ENCODE peak calls at places on chromosomes 3 and 15, in six cellular contexts. One of them, this sample, is unnamed.

GRCh38 chr3:72675243-72675642 is 173.0 kb downstream of the SHQ1 start:
- DNase-seq in H9: no peak
- DNase-seq in IMR-90: no peak
- DNase-seq in neuronal stem cell: no peak
- DNase-seq in mesendoderm: no peak
- DNase-seq in H1: no peak
- DNase-seq in this sample: no peak

GRCh38 chr3:123788706-123789105 is 95.4 kb downstream of the MYLK start:
- DNase-seq in mesendoderm: peak
- DNase-seq in IMR-90: peak
- DNase-seq in H1: no peak
- DNase-seq in H9: no peak
- DNase-seq in neuronal stem cell: no peak
- DNase-seq in this sample: peak

GRCh38 chr3:192802957-192803899 is 75.9 kb upstream of the FGF12 start:
- DNase-seq in H9: no peak
- DNase-seq in H1: no peak
- DNase-seq in mesendoderm: peak
- DNase-seq in neuronal stem cell: peak
- DNase-seq in IMR-90: peak
- DNase-seq in this sample: peak

GRCh38 chr3:12577379-12577778 is 20.5 kb downstream of the MKRN2 start:
- DNase-seq in H9: no peak
- DNase-seq in IMR-90: no peak
- DNase-seq in H1: no peak
- DNase-seq in mesendoderm: no peak
- DNase-seq in neuronal stem cell: no peak
- DNase-seq in this sample: no peak

GRCh38 chr15:38129531-38130199 is 123.0 kb upstream of the SPRED1 start:
- DNase-seq in H9: no peak
- DNase-seq in neuronal stem cell: peak
- DNase-seq in IMR-90: peak
- DNase-seq in mesendoderm: no peak
- DNase-seq in H1: no peak
- DNase-seq in this sample: peak

GRCh38 chr3:63910873-63911272 is 1.3 kb downstream of the SCAANT1 start:
- DNase-seq in neuronal stem cell: no peak
- DNase-seq in mesendoderm: no peak
- DNase-seq in H1: no peak
- DNase-seq in H9: no peak
- DNase-seq in IMR-90: peak
- DNase-seq in this sample: no peak

GRCh38 chr15:58460872-58461271 is 29.1 kb downstream of the LIPC start:
- DNase-seq in IMR-90: no peak
- DNase-seq in H1: no peak
- DNase-seq in neuronal stem cell: no peak
- DNase-seq in mesendoderm: no peak
- DNase-seq in H9: no peak
- DNase-seq in this sample: no peak

GRCh38 chr15:28942521-28943035 is 56.8 kb downstream of the APBA2 start:
- DNase-seq in H9: peak
- DNase-seq in IMR-90: no peak
- DNase-seq in neuronal stem cell: no peak
- DNase-seq in mesendoderm: no peak
- DNase-seq in H1: no peak
- DNase-seq in this sample: no peak

GRCh38 chr3:113532698-113533533 is 561 bp downstream of the SIDT1 start:
- DNase-seq in H9: peak
- DNase-seq in neuronal stem cell: peak
- DNase-seq in H1: no peak
- DNase-seq in mesendoderm: peak
- DNase-seq in IMR-90: no peak
- DNase-seq in this sample: peak

GRCh38 chr3:197394464-197395321 is 96.3 kb upstream of the DLG1 start:
- DNase-seq in neuronal stem cell: no peak
- DNase-seq in mesendoderm: peak
- DNase-seq in IMR-90: peak
- DNase-seq in H1: no peak
- DNase-seq in H9: no peak
- DNase-seq in this sample: peak

GRCh38 chr3:46908986-46909534 is 31.5 kb downstream of the PTH1R start:
- DNase-seq in H1: no peak
- DNase-seq in mesendoderm: no peak
- DNase-seq in neuronal stem cell: no peak
- DNase-seq in H9: no peak
- DNase-seq in IMR-90: no peak
- DNase-seq in this sample: no peak

GRCh38 chr15:99589801-99590200 is 24.0 kb downstream of the MEF2A start:
- DNase-seq in neuronal stem cell: no peak
- DNase-seq in IMR-90: no peak
- DNase-seq in mesendoderm: no peak
- DNase-seq in H1: no peak
- DNase-seq in H9: no peak
- DNase-seq in this sample: no peak

GRCh38 chr3:13812039-13812438 is 67.8 kb downstream of the WNT7A start:
- DNase-seq in neuronal stem cell: peak
- DNase-seq in H9: no peak
- DNase-seq in H1: no peak
- DNase-seq in mesendoderm: no peak
- DNase-seq in IMR-90: no peak
- DNase-seq in this sample: no peak

GRCh38 chr15:73065114-73065513 is 12.9 kb downstream of the NEO1 start:
- DNase-seq in IMR-90: no peak
- DNase-seq in neuronal stem cell: no peak
- DNase-seq in H9: no peak
- DNase-seq in H1: no peak
- DNase-seq in mesendoderm: no peak
- DNase-seq in this sample: no peak

GRCh38 chr3:50050361-50050760 is 38.4 kb upstream of the RBM5 start:
- DNase-seq in H1: no peak
- DNase-seq in mesendoderm: no peak
- DNase-seq in neuronal stem cell: no peak
- DNase-seq in H9: no peak
- DNase-seq in IMR-90: peak
- DNase-seq in this sample: no peak

GRCh38 chr15:97745481-97746071 is 214.9 kb upstream of the ARRDC4 start:
- DNase-seq in IMR-90: no peak
- DNase-seq in mesendoderm: peak
- DNase-seq in H1: no peak
- DNase-seq in neuronal stem cell: no peak
- DNase-seq in H9: peak
- DNase-seq in this sample: peak

GRCh38 chr3:51963951-51964451 is 3.3 kb downstream of the PCBP4 start:
- DNase-seq in IMR-90: no peak
- DNase-seq in neuronal stem cell: no peak
- DNase-seq in mesendoderm: no peak
- DNase-seq in H1: no peak
- DNase-seq in H9: no peak
- DNase-seq in this sample: no peak

GRCh38 chr15:98658831-98659699 is 10.7 kb downstream of the IGF1R start:
- DNase-seq in mesendoderm: peak
- DNase-seq in H9: no peak
- DNase-seq in IMR-90: peak
- DNase-seq in H1: no peak
- DNase-seq in neuronal stem cell: no peak
- DNase-seq in this sample: peak

GRCh38 chr15:31328425-31328998 is 1.9 kb downstream of the KLF13 start:
- DNase-seq in H1: no peak
- DNase-seq in IMR-90: peak
- DNase-seq in neuronal stem cell: no peak
- DNase-seq in H9: no peak
- DNase-seq in mesendoderm: no peak
- DNase-seq in this sample: peak

GRCh38 chr3:134949150-134949549 is 154.1 kb downstream of the EPHB1 start:
- DNase-seq in H1: no peak
- DNase-seq in H9: no peak
- DNase-seq in neuronal stem cell: no peak
- DNase-seq in IMR-90: no peak
- DNase-seq in mesendoderm: no peak
- DNase-seq in this sample: no peak

GRCh38 chr3:64911138-64911537 is 223.3 kb upstream of the ADAMTS9 start:
- DNase-seq in IMR-90: no peak
- DNase-seq in mesendoderm: no peak
- DNase-seq in H9: no peak
- DNase-seq in neuronal stem cell: no peak
- DNase-seq in H1: no peak
- DNase-seq in this sample: no peak

GRCh38 chr15:38620108-38620507 is 55.5 kb upstream of the RASGRP1 start:
- DNase-seq in H9: no peak
- DNase-seq in neuronal stem cell: no peak
- DNase-seq in mesendoderm: no peak
- DNase-seq in H1: no peak
- DNase-seq in IMR-90: no peak
- DNase-seq in this sample: no peak

GRCh38 chr15:75198560-75199346 is 2.9 kb upstream of the C15orf39 start:
- DNase-seq in mesendoderm: peak
- DNase-seq in H9: peak
- DNase-seq in H1: no peak
- DNase-seq in neuronal stem cell: no peak
- DNase-seq in IMR-90: peak
- DNase-seq in this sample: peak

GRCh38 chr3:80806673-80807072 is 954.8 kb downstream of the GBE1 start:
- DNase-seq in IMR-90: no peak
- DNase-seq in H1: no peak
- DNase-seq in mesendoderm: no peak
- DNase-seq in H9: no peak
- DNase-seq in neuronal stem cell: no peak
- DNase-seq in this sample: no peak

GRCh38 chr3:177802151-177802900 is 605.0 kb upstream of the TBL1XR1 start:
- DNase-seq in neuronal stem cell: no peak
- DNase-seq in mesendoderm: no peak
- DNase-seq in H1: no peak
- DNase-seq in IMR-90: peak
- DNase-seq in H9: no peak
- DNase-seq in this sample: peak

GRCh38 chr15:100559330-100559729 is 30.6 kb upstream of the CERS3 start:
- DNase-seq in mesendoderm: no peak
- DNase-seq in IMR-90: peak
- DNase-seq in H1: no peak
- DNase-seq in neuronal stem cell: no peak
- DNase-seq in H9: no peak
- DNase-seq in this sample: peak

GRCh38 chr3:25156526-25157075 is 271.5 kb upstream of the RARB start:
- DNase-seq in H9: no peak
- DNase-seq in IMR-90: peak
- DNase-seq in H1: peak
- DNase-seq in neuronal stem cell: peak
- DNase-seq in mesendoderm: peak
- DNase-seq in this sample: peak

GRCh38 chr3:3753416-3753815 is 45.8 kb upstream of the LRRN1 start:
- DNase-seq in mesendoderm: peak
- DNase-seq in neuronal stem cell: no peak
- DNase-seq in IMR-90: no peak
- DNase-seq in H9: no peak
- DNase-seq in H1: no peak
- DNase-seq in this sample: no peak

GRCh38 chr3:81744366-81744765 is 17.1 kb downstream of the GBE1 start:
- DNase-seq in H9: no peak
- DNase-seq in H1: no peak
- DNase-seq in neuronal stem cell: no peak
- DNase-seq in mesendoderm: peak
- DNase-seq in IMR-90: peak
- DNase-seq in this sample: peak

GRCh38 chr3:115330406-115330805 is 183.3 kb upstream of the ZBTB20 start:
- DNase-seq in H9: no peak
- DNase-seq in IMR-90: peak
- DNase-seq in mesendoderm: peak
- DNase-seq in H1: no peak
- DNase-seq in neuronal stem cell: no peak
- DNase-seq in this sample: peak

GRCh38 chr15:75233504-75234190 is 24.5 kb upstream of the GOLGA6C start:
- DNase-seq in H1: no peak
- DNase-seq in mesendoderm: no peak
- DNase-seq in IMR-90: no peak
- DNase-seq in H9: no peak
- DNase-seq in neuronal stem cell: no peak
- DNase-seq in this sample: no peak

GRCh38 chr3:187955076-187955952 is 198.6 kb upstream of the LPP start:
- DNase-seq in mesendoderm: no peak
- DNase-seq in neuronal stem cell: no peak
- DNase-seq in H1: no peak
- DNase-seq in IMR-90: peak
- DNase-seq in H9: no peak
- DNase-seq in this sample: peak

GRCh38 chr15:96121521-96121920 is 209.0 kb upstream of the NR2F2 start:
- DNase-seq in mesendoderm: no peak
- DNase-seq in H9: no peak
- DNase-seq in H1: no peak
- DNase-seq in neuronal stem cell: no peak
- DNase-seq in IMR-90: peak
- DNase-seq in this sample: peak

GRCh38 chr3:108471346-108471935 is 39.0 kb downstream of the MYH15 start:
- DNase-seq in H1: no peak
- DNase-seq in H9: no peak
- DNase-seq in IMR-90: peak
- DNase-seq in neuronal stem cell: no peak
- DNase-seq in mesendoderm: peak
- DNase-seq in this sample: peak

GRCh38 chr15:41331833-41332787 is at the start of gene OIP5:
- DNase-seq in mesendoderm: peak
- DNase-seq in H9: peak
- DNase-seq in H1: peak
- DNase-seq in IMR-90: peak
- DNase-seq in neuronal stem cell: peak
- DNase-seq in this sample: peak
- H4K8ac ChIP-seq in mesendoderm: no peak
- H4K8ac ChIP-seq in H9: no peak
- H4K8ac ChIP-seq in H1: peak
- H4K8ac ChIP-seq in IMR-90: peak
- H4K8ac ChIP-seq in neuronal stem cell: peak
- H4K8ac ChIP-seq in this sample: peak

DNA sequence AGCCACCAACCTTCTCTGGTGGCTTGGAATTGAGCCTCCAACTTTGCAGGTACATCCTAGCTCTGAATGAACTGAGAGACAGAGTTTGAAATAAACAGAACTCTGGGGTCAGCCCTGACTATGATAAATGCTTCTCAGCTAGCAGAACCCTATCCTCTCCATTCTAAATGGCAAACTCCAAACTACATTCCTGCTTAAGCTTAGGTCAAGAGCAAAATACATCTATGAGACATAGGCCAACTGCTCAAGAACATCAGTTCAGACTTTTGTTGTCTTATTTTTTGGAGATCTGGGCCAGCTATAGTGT is 1.5 kb upstream of the SH3BP5 start:
- DNase-seq in mesendoderm: no peak
- DNase-seq in H1: no peak
- DNase-seq in neuronal stem cell: no peak
- DNase-seq in H9: no peak
- DNase-seq in IMR-90: no peak
- DNase-seq in this sample: no peak
- H3K4ac ChIP-seq in mesendoderm: no peak
- H3K4ac ChIP-seq in H1: no peak
- H3K4ac ChIP-seq in neuronal stem cell: no peak
- H3K4ac ChIP-seq in H9: no peak
- H3K4ac ChIP-seq in IMR-90: no peak
- H3K4ac ChIP-seq in this sample: no peak

GRCh38 chr3:9846931-9847488 is 3.2 kb upstream of the RPUSD3 start:
- DNase-seq in mesendoderm: no peak
- DNase-seq in neuronal stem cell: no peak
- DNase-seq in H9: no peak
- DNase-seq in H1: no peak
- DNase-seq in IMR-90: no peak
- DNase-seq in this sample: no peak
- H2AK5ac ChIP-seq in mesendoderm: no peak
- H2AK5ac ChIP-seq in neuronal stem cell: no peak
- H2AK5ac ChIP-seq in H9: no peak
- H2AK5ac ChIP-seq in H1: no peak
- H2AK5ac ChIP-seq in IMR-90: no peak
- H2AK5ac ChIP-seq in this sample: no peak

GRCh38 chr3:43453981-43454380 is 167.6 kb downstream of the SNRK start:
- DNase-seq in neuronal stem cell: no peak
- DNase-seq in mesendoderm: no peak
- DNase-seq in IMR-90: no peak
- DNase-seq in H1: no peak
- DNase-seq in H9: no peak
- DNase-seq in this sample: no peak
- H4K8ac ChIP-seq in neuronal stem cell: no peak
- H4K8ac ChIP-seq in mesendoderm: no peak
- H4K8ac ChIP-seq in IMR-90: no peak
- H4K8ac ChIP-seq in H1: no peak
- H4K8ac ChIP-seq in H9: no peak
- H4K8ac ChIP-seq in this sample: no peak